ENCODE peak calls at places on chromosome 13, in ten cellular contexts. N, C, K, S, Q, I, E, O, R and X are unnamed samples.

GRCh38 chr13:60453490-60453889 is 56.5 kb downstream of the TDRD3 start:
- DNase-seq in N (no peak), C (no peak), K (no peak), S (no peak), Q (no peak), I (no peak), E (no peak), O (no peak), R (no peak), X (no peak)

GRCh38 chr13:45381196-45381595 is 37.0 kb downstream of the SLC25A30 start:
- DNase-seq in N (no peak), C (no peak), K (no peak), S (no peak), Q (no peak), I (no peak), E (no peak), O (no peak), R (no peak), X (no peak)

GRCh38 chr13:46071590-46072249 is 19.2 kb upstream of the ZC3H13 start:
- DNase-seq in N (no peak), C (no peak), K (no peak), S (no peak), Q (no peak), I (no peak), E (no peak), O (no peak), R (no peak), X (no peak)

GRCh38 chr13:109646423-109646822 is 140.0 kb downstream of the IRS2 start:
- DNase-seq in N (no peak), C (no peak), K (no peak), S (no peak), Q (no peak), I (no peak), E (no peak), O (no peak), R (no peak), X (no peak)

GRCh38 chr13:110593430-110594130 is 21.8 kb upstream of the NAXD start:
- DNase-seq in N (peak; percentile 61), C (peak; percentile 46), K (no peak), S (no peak), Q (no peak), I (no peak), E (no peak), O (no peak), R (peak; percentile 64), X (no peak)

GRCh38 chr13:98184796-98185195 is 7.7 kb upstream of the RNF113B start:
- DNase-seq in N (peak; percentile 84), C (no peak), K (no peak), S (no peak), Q (no peak), I (no peak), E (no peak), O (no peak), R (no peak), X (no peak)

GRCh38 chr13:97004096-97004876 is 10.0 kb upstream of the OXGR1 start:
- DNase-seq in N (peak; percentile 91), C (no peak), K (no peak), S (no peak), Q (no peak), I (no peak), E (no peak), O (no peak), R (no peak), X (no peak)

GRCh38 chr13:71460179-71460578 is 406.8 kb downstream of the DACH1 start:
- DNase-seq in N (peak; percentile 38), C (no peak), K (no peak), S (no peak), Q (no peak), I (no peak), E (no peak), O (no peak), R (no peak), X (no peak)

GRCh38 chr13:114225610-114226009 is 9.1 kb upstream of the CDC16 start:
- DNase-seq in N (no peak), C (no peak), K (no peak), S (no peak), Q (no peak), I (no peak), E (peak; percentile 21), O (no peak), R (no peak), X (no peak)

GRCh38 chr13:79432086-79432485 is 26.0 kb upstream of the RBM26 start:
- DNase-seq in N (no peak), C (no peak), K (no peak), S (no peak), Q (no peak), I (no peak), E (no peak), O (no peak), R (no peak), X (no peak)

GRCh38 chr13:23288564-23288963 is 107.8 kb downstream of the SGCG start:
- DNase-seq in N (no peak), C (no peak), K (no peak), S (no peak), Q (no peak), I (no peak), E (no peak), O (no peak), R (no peak), X (no peak)

GRCh38 chr13:52070929-52071523 is 46.5 kb downstream of the UTP14C start:
- DNase-seq in N (peak; percentile 31), C (no peak), K (no peak), S (no peak), Q (no peak), I (no peak), E (no peak), O (no peak), R (peak; percentile 59), X (no peak)

GRCh38 chr13:39379118-39379517 is 223.9 kb downstream of the LHFPL6 start:
- DNase-seq in N (no peak), C (no peak), K (no peak), S (no peak), Q (no peak), I (no peak), E (no peak), O (no peak), R (no peak), X (no peak)

GRCh38 chr13:38415233-38415632 is 65.6 kb downstream of the UFM1 start:
- DNase-seq in N (peak; percentile 53), C (no peak), K (no peak), S (no peak), Q (no peak), I (no peak), E (no peak), O (no peak), R (no peak), X (no peak)

GRCh38 chr13:90477194-90477593 is 870.3 kb upstream of the MIR17HG start:
- DNase-seq in N (no peak), C (no peak), K (no peak), S (no peak), Q (no peak), I (no peak), E (no peak), O (no peak), R (no peak), X (no peak)

GRCh38 chr13:40170982-40171381 is 495.5 kb downstream of the FOXO1 start:
- DNase-seq in N (no peak), C (no peak), K (no peak), S (no peak), Q (no peak), I (no peak), E (no peak), O (no peak), R (no peak), X (no peak)

GRCh38 chr13:28056426-28056825 is 44.0 kb downstream of the FLT3 start:
- DNase-seq in N (no peak), C (no peak), K (no peak), S (no peak), Q (no peak), I (no peak), E (no peak), O (no peak), R (no peak), X (no peak)

GRCh38 chr13:24270639-24271131 is 38.7 kb upstream of the C1QTNF9 start:
- DNase-seq in N (peak; percentile 66), C (peak; percentile 73), K (no peak), S (peak; percentile 76), Q (no peak), I (peak; percentile 42), E (peak; percentile 40), O (no peak), R (peak; percentile 61), X (peak; percentile 75)

GRCh38 chr13:98606296-98606695 is 29.4 kb upstream of the STK24 start:
- DNase-seq in N (no peak), C (no peak), K (no peak), S (no peak), Q (no peak), I (no peak), E (no peak), O (no peak), R (peak; percentile 87), X (no peak)

GRCh38 chr13:109088528-109088927 is 459.1 kb downstream of the MYO16 start:
- DNase-seq in N (peak; percentile 4), C (no peak), K (no peak), S (no peak), Q (peak; percentile 4), I (no peak), E (no peak), O (no peak), R (no peak), X (no peak)

GRCh38 chr13:46288570-46289259 is 77.0 kb downstream of the LRRC63 start:
- DNase-seq in N (peak; percentile 40), C (no peak), K (no peak), S (no peak), Q (no peak), I (no peak), E (no peak), O (no peak), R (peak; percentile 72), X (no peak)

GRCh38 chr13:95032114-95032513 is 269.1 kb downstream of the ABCC4 start:
- DNase-seq in N (no peak), C (no peak), K (no peak), S (no peak), Q (no peak), I (no peak), E (no peak), O (no peak), R (no peak), X (no peak)

GRCh38 chr13:66803759-66804456 is 426.2 kb downstream of the PCDH9 start:
- DNase-seq in N (peak; percentile 12), C (no peak), K (no peak), S (no peak), Q (no peak), I (no peak), E (no peak), O (no peak), R (no peak), X (no peak)

GRCh38 chr13:112690242-112690943 is 555 bp downstream of the ATP11A start:
- DNase-seq in N (peak; percentile 40), C (peak; percentile 61), K (no peak), S (no peak), Q (no peak), I (no peak), E (no peak), O (no peak), R (no peak), X (peak; percentile 47)

GRCh38 chr13:50527612-50528509 is 315.6 kb downstream of the DLEU7 start:
- DNase-seq in N (no peak), C (peak; percentile 9), K (no peak), S (no peak), Q (no peak), I (no peak), E (no peak), O (no peak), R (no peak), X (no peak)

GRCh38 chr13:39406688-39407087 is 196.3 kb downstream of the LHFPL6 start:
- DNase-seq in N (no peak), C (no peak), K (no peak), S (no peak), Q (no peak), I (no peak), E (no peak), O (no peak), R (no peak), X (no peak)

GRCh38 chr13:30292325-30292724 is 15.0 kb downstream of the KATNAL1 start:
- DNase-seq in N (no peak), C (no peak), K (no peak), S (no peak), Q (no peak), I (no peak), E (no peak), O (no peak), R (no peak), X (no peak)

GRCh38 chr13:27177852-27178251 is 6.2 kb upstream of the USP12 start:
- DNase-seq in N (no peak), C (no peak), K (no peak), S (no peak), Q (no peak), I (no peak), E (no peak), O (no peak), R (no peak), X (peak; percentile 25)